ENCODE peak calls at places on chromosomes 12 and 14, in five cellular contexts. One of them, this sample, is unnamed.

GRCh38 chr14:104800600-104801283 is at the start of gene ZBTB42:
- DNase-seq in BE2C: peak
- DNase-seq in lower lobe of right lung: peak
- DNase-seq in astrocyte of the spinal cord: peak
- DNase-seq in transverse colon: peak
- DNase-seq in this sample: peak

GRCh38 chr14:92386637-92387036 is 63.7 kb downstream of the SLC24A4 start:
- DNase-seq in astrocyte of the spinal cord: no peak
- DNase-seq in transverse colon: no peak
- DNase-seq in BE2C: no peak
- DNase-seq in lower lobe of right lung: peak
- DNase-seq in this sample: no peak

GRCh38 chr12:104012331-104012730 is 37.7 kb downstream of the GLT8D2 start:
- DNase-seq in transverse colon: no peak
- DNase-seq in astrocyte of the spinal cord: no peak
- DNase-seq in lower lobe of right lung: no peak
- DNase-seq in BE2C: no peak
- DNase-seq in this sample: no peak

GRCh38 chr14:73248294-73248868 is 11.1 kb downstream of the PAPLN start:
- DNase-seq in astrocyte of the spinal cord: no peak
- DNase-seq in transverse colon: no peak
- DNase-seq in BE2C: no peak
- DNase-seq in lower lobe of right lung: no peak
- DNase-seq in this sample: no peak

GRCh38 chr12:130154276-130154675 is 8.0 kb upstream of the FZD10 start:
- DNase-seq in lower lobe of right lung: no peak
- DNase-seq in astrocyte of the spinal cord: no peak
- DNase-seq in BE2C: no peak
- DNase-seq in transverse colon: no peak
- DNase-seq in this sample: no peak

GRCh38 chr12:122747224-122748175 is 5.1 kb upstream of the DENR start:
- DNase-seq in lower lobe of right lung: no peak
- DNase-seq in BE2C: no peak
- DNase-seq in transverse colon: no peak
- DNase-seq in astrocyte of the spinal cord: no peak
- DNase-seq in this sample: peak

GRCh38 chr12:55718020-55718419 is 2.2 kb upstream of the RDH5 start:
- DNase-seq in lower lobe of right lung: no peak
- DNase-seq in astrocyte of the spinal cord: no peak
- DNase-seq in transverse colon: no peak
- DNase-seq in BE2C: no peak
- DNase-seq in this sample: no peak

GRCh38 chr12:93618891-93619410 is 46.5 kb downstream of the SOCS2 start:
- DNase-seq in astrocyte of the spinal cord: no peak
- DNase-seq in BE2C: no peak
- DNase-seq in lower lobe of right lung: no peak
- DNase-seq in transverse colon: no peak
- DNase-seq in this sample: no peak

GRCh38 chr12:130588696-130589095 is 127.4 kb downstream of the RIMBP2 start:
- DNase-seq in transverse colon: no peak
- DNase-seq in astrocyte of the spinal cord: no peak
- DNase-seq in lower lobe of right lung: no peak
- DNase-seq in BE2C: no peak
- DNase-seq in this sample: no peak

GRCh38 chr14:91380610-91381371 is 36.8 kb downstream of the CCDC88C start:
- DNase-seq in astrocyte of the spinal cord: peak
- DNase-seq in BE2C: no peak
- DNase-seq in transverse colon: peak
- DNase-seq in lower lobe of right lung: peak
- DNase-seq in this sample: no peak

GRCh38 chr12:75725505-75726120 is 214.2 kb upstream of the KRR1 start:
- DNase-seq in transverse colon: no peak
- DNase-seq in lower lobe of right lung: no peak
- DNase-seq in BE2C: no peak
- DNase-seq in astrocyte of the spinal cord: peak
- DNase-seq in this sample: no peak

GRCh38 chr14:53538316-53538851 is 385.3 kb upstream of the DDHD1 start:
- DNase-seq in astrocyte of the spinal cord: no peak
- DNase-seq in BE2C: no peak
- DNase-seq in transverse colon: no peak
- DNase-seq in lower lobe of right lung: no peak
- DNase-seq in this sample: no peak

GRCh38 chr14:89407856-89408255 is 9.2 kb downstream of the FOXN3 start:
- DNase-seq in transverse colon: no peak
- DNase-seq in lower lobe of right lung: no peak
- DNase-seq in BE2C: no peak
- DNase-seq in astrocyte of the spinal cord: no peak
- DNase-seq in this sample: no peak

GRCh38 chr14:81533212-81533535 is 479 bp downstream of the SEL1L start:
- DNase-seq in lower lobe of right lung: no peak
- DNase-seq in astrocyte of the spinal cord: no peak
- DNase-seq in transverse colon: no peak
- DNase-seq in BE2C: no peak
- DNase-seq in this sample: no peak

GRCh38 chr14:87133073-87133815 is 859.7 kb downstream of the GALC start:
- DNase-seq in transverse colon: no peak
- DNase-seq in lower lobe of right lung: no peak
- DNase-seq in BE2C: no peak
- DNase-seq in astrocyte of the spinal cord: peak
- DNase-seq in this sample: no peak

GRCh38 chr12:85855305-85855704 is 18.8 kb upstream of the NTS start:
- DNase-seq in BE2C: no peak
- DNase-seq in transverse colon: no peak
- DNase-seq in astrocyte of the spinal cord: no peak
- DNase-seq in lower lobe of right lung: no peak
- DNase-seq in this sample: no peak

GRCh38 chr14:100622234-100622633 is 35.0 kb upstream of the BEGAIN start:
- DNase-seq in transverse colon: peak
- DNase-seq in BE2C: no peak
- DNase-seq in lower lobe of right lung: peak
- DNase-seq in astrocyte of the spinal cord: no peak
- DNase-seq in this sample: peak

GRCh38 chr12:15741082-15741481 is 48.1 kb downstream of the EPS8 start:
- DNase-seq in transverse colon: no peak
- DNase-seq in lower lobe of right lung: no peak
- DNase-seq in BE2C: no peak
- DNase-seq in astrocyte of the spinal cord: no peak
- DNase-seq in this sample: no peak

GRCh38 chr12:5244513-5244972 is 187.4 kb upstream of the NTF3 start:
- DNase-seq in astrocyte of the spinal cord: no peak
- DNase-seq in transverse colon: peak
- DNase-seq in lower lobe of right lung: no peak
- DNase-seq in BE2C: no peak
- DNase-seq in this sample: peak

GRCh38 chr12:127811988-127812387 is 455.0 kb upstream of the TMEM132C start:
- DNase-seq in astrocyte of the spinal cord: peak
- DNase-seq in BE2C: no peak
- DNase-seq in transverse colon: no peak
- DNase-seq in lower lobe of right lung: no peak
- DNase-seq in this sample: no peak

GRCh38 chr14:92665699-92666110 is 82.7 kb downstream of the LGMN start:
- DNase-seq in lower lobe of right lung: no peak
- DNase-seq in BE2C: no peak
- DNase-seq in transverse colon: no peak
- DNase-seq in astrocyte of the spinal cord: no peak
- DNase-seq in this sample: no peak

GRCh38 chr12:119693006-119693405 is 25.1 kb downstream of the PRKAB1 start:
- DNase-seq in transverse colon: peak
- DNase-seq in astrocyte of the spinal cord: peak
- DNase-seq in lower lobe of right lung: no peak
- DNase-seq in BE2C: peak
- DNase-seq in this sample: no peak

GRCh38 chr12:52351196-52352059 is 15.9 kb downstream of the KRT85 start:
- DNase-seq in BE2C: no peak
- DNase-seq in lower lobe of right lung: no peak
- DNase-seq in transverse colon: no peak
- DNase-seq in astrocyte of the spinal cord: no peak
- DNase-seq in this sample: peak

GRCh38 chr12:1559729-1560128 is 34.7 kb downstream of the FBXL14 start:
- DNase-seq in BE2C: no peak
- DNase-seq in transverse colon: no peak
- DNase-seq in lower lobe of right lung: no peak
- DNase-seq in astrocyte of the spinal cord: no peak
- DNase-seq in this sample: no peak

GRCh38 chr12:42481368-42481767 is 108.2 kb downstream of the PRICKLE1 start:
- DNase-seq in BE2C: no peak
- DNase-seq in transverse colon: no peak
- DNase-seq in astrocyte of the spinal cord: no peak
- DNase-seq in lower lobe of right lung: no peak
- DNase-seq in this sample: no peak

GRCh38 chr12:75705749-75706719 is 194.6 kb upstream of the KRR1 start:
- DNase-seq in transverse colon: no peak
- DNase-seq in BE2C: peak
- DNase-seq in lower lobe of right lung: no peak
- DNase-seq in astrocyte of the spinal cord: peak
- DNase-seq in this sample: no peak

GRCh38 chr14:67680121-67680602 is 5.7 kb upstream of the VTI1B start:
- DNase-seq in BE2C: no peak
- DNase-seq in lower lobe of right lung: no peak
- DNase-seq in astrocyte of the spinal cord: peak
- DNase-seq in transverse colon: no peak
- DNase-seq in this sample: no peak

GRCh38 chr14:23147676-23148075 is 28.6 kb upstream of the CEBPE start:
- DNase-seq in lower lobe of right lung: no peak
- DNase-seq in transverse colon: no peak
- DNase-seq in BE2C: no peak
- DNase-seq in astrocyte of the spinal cord: peak
- DNase-seq in this sample: no peak

GRCh38 chr12:98440165-98440581 is 75.2 kb upstream of the TMPO start:
- DNase-seq in transverse colon: no peak
- DNase-seq in BE2C: no peak
- DNase-seq in astrocyte of the spinal cord: peak
- DNase-seq in lower lobe of right lung: peak
- DNase-seq in this sample: no peak

GRCh38 chr14:94445003-94445402 is 7.6 kb downstream of the SERPINA11 start:
- DNase-seq in lower lobe of right lung: no peak
- DNase-seq in BE2C: no peak
- DNase-seq in astrocyte of the spinal cord: no peak
- DNase-seq in transverse colon: no peak
- DNase-seq in this sample: no peak

GRCh38 chr14:50037837-50038236 is 78.5 kb downstream of the VCPKMT start:
- DNase-seq in lower lobe of right lung: peak
- DNase-seq in astrocyte of the spinal cord: no peak
- DNase-seq in transverse colon: no peak
- DNase-seq in BE2C: no peak
- DNase-seq in this sample: no peak

GRCh38 chr14:103116645-103117044 is 6.6 kb upstream of the TNFAIP2 start:
- DNase-seq in transverse colon: no peak
- DNase-seq in astrocyte of the spinal cord: no peak
- DNase-seq in BE2C: no peak
- DNase-seq in lower lobe of right lung: no peak
- DNase-seq in this sample: no peak

GRCh38 chr12:79115743-79116142 is 251.2 kb downstream of the SYT1 start:
- DNase-seq in lower lobe of right lung: no peak
- DNase-seq in BE2C: no peak
- DNase-seq in transverse colon: no peak
- DNase-seq in astrocyte of the spinal cord: no peak
- DNase-seq in this sample: no peak

GRCh38 chr12:79125358-79125757 is 260.8 kb downstream of the SYT1 start:
- DNase-seq in lower lobe of right lung: no peak
- DNase-seq in transverse colon: no peak
- DNase-seq in BE2C: no peak
- DNase-seq in astrocyte of the spinal cord: no peak
- DNase-seq in this sample: no peak

GRCh38 chr12:79124385-79124784 is 259.8 kb downstream of the SYT1 start:
- DNase-seq in transverse colon: no peak
- DNase-seq in astrocyte of the spinal cord: no peak
- DNase-seq in BE2C: no peak
- DNase-seq in lower lobe of right lung: no peak
- DNase-seq in this sample: no peak

GRCh38 chr12:79119796-79120195 is 255.2 kb downstream of the SYT1 start:
- DNase-seq in transverse colon: no peak
- DNase-seq in astrocyte of the spinal cord: no peak
- DNase-seq in BE2C: no peak
- DNase-seq in lower lobe of right lung: no peak
- DNase-seq in this sample: no peak

GRCh38 chr12:79121486-79121885 is 256.9 kb downstream of the SYT1 start:
- DNase-seq in transverse colon: no peak
- DNase-seq in astrocyte of the spinal cord: no peak
- DNase-seq in lower lobe of right lung: no peak
- DNase-seq in BE2C: no peak
- DNase-seq in this sample: no peak
- TF ChIP-seq CTCF in transverse colon: no peak
- TF ChIP-seq CTCF in astrocyte of the spinal cord: peak
- TF ChIP-seq CTCF in lower lobe of right lung: no peak
- TF ChIP-seq CTCF in BE2C: peak
- TF ChIP-seq CTCF in this sample: no peak

GRCh38 chr12:92506460-92506859 is 196.3 kb upstream of the PLEKHG7 start:
- DNase-seq in lower lobe of right lung: no peak
- DNase-seq in transverse colon: no peak
- DNase-seq in astrocyte of the spinal cord: no peak
- DNase-seq in BE2C: no peak
- DNase-seq in this sample: no peak
- TF ChIP-seq CTCF in lower lobe of right lung: no peak
- TF ChIP-seq CTCF in transverse colon: no peak
- TF ChIP-seq CTCF in astrocyte of the spinal cord: no peak
- TF ChIP-seq CTCF in BE2C: no peak
- TF ChIP-seq CTCF in this sample: no peak

DNA sequence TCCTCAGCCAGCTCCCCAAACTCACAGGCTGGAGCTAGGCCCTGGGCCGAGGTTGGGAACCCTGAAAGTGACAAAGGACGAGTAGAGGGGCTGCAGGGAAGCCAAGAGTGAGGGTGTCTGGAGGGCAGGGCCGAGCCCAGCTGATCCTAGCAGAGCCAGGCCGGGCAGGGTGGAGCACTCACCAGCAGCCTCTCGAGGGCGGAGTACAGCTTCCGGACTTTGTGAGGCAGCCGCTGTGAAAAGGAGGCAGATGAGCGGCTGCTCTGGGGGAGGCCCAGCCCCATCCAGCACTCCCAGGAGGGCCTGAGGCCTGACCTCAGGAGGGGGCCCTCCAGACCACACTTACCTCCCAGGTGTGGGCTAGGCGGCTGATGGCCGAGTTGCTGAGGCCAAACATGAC is 14.7 kb upstream of the ENDOU start:
- DNase-seq in lower lobe of right lung: no peak
- DNase-seq in transverse colon: peak
- DNase-seq in BE2C: no peak
- DNase-seq in astrocyte of the spinal cord: no peak
- DNase-seq in this sample: peak
- TF ChIP-seq CTCF in lower lobe of right lung: no peak
- TF ChIP-seq CTCF in transverse colon: no peak
- TF ChIP-seq CTCF in BE2C: no peak
- TF ChIP-seq CTCF in astrocyte of the spinal cord: no peak
- TF ChIP-seq CTCF in this sample: no peak

DNA sequence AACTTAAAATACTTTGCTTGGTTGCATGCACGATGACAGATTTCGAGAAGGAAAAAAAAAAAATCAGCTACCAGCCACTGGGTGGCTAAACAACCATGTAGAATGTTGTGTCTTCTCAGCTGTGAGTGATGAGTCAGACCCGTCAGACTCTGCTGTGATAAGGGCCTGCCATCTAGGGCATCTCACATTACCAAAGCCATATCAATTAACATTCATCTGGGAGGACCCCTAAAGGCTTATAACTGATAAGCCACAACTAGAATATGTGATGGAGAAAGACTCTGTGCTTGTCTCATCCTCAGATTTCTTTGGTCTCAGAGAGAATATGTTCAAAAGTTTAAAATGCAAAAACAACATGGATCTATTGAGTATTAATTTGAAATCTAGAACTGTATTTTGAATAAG is 111.5 kb downstream of the PAX9 start:
- DNase-seq in astrocyte of the spinal cord: peak
- DNase-seq in lower lobe of right lung: no peak
- DNase-seq in transverse colon: no peak
- DNase-seq in BE2C: no peak
- DNase-seq in this sample: no peak
- TF ChIP-seq CTCF in astrocyte of the spinal cord: no peak
- TF ChIP-seq CTCF in lower lobe of right lung: no peak
- TF ChIP-seq CTCF in transverse colon: no peak
- TF ChIP-seq CTCF in BE2C: no peak
- TF ChIP-seq CTCF in this sample: no peak

This sample was measured in Peyer's patch.